ENCODE peak calls at places on chromosomes 4 and X, in nine cellular contexts. Q, P, S, K, B, M, I, Z and V are unnamed samples.

GRCh38 chr4:100977746-100978397 is 369.5 kb downstream of the PPP3CA start:
- DNase-seq in Q (no peak), P (no peak), S (no peak), K (no peak), B (no peak), M (no peak), I (peak), Z (peak), V (no peak)

GRCh38 chr4:184653650-184654049 is 4.1 kb downstream of the PRIMPOL start:
- DNase-seq in Q (no peak), P (no peak), S (no peak), K (no peak), B (no peak), M (no peak), I (peak), Z (peak), V (no peak)

GRCh38 chrX:98357146-98357545 is 1473.4 kb downstream of the RPA4 start:
- DNase-seq in Q (no peak), P (no peak), S (no peak), K (no peak), B (no peak), M (no peak), I (no peak), Z (no peak), V (no peak)

GRCh38 chr4:74291468-74291867 is 16.8 kb upstream of the EPGN start:
- DNase-seq in Q (no peak), P (no peak), S (no peak), K (no peak), B (no peak), M (no peak), I (no peak), Z (no peak), V (no peak)

GRCh38 chr4:5524900-5525299 is 183.5 kb downstream of the EVC2 start:
- DNase-seq in Q (no peak), P (no peak), S (peak), K (no peak), B (no peak), M (no peak), I (peak), Z (peak), V (no peak)

GRCh38 chrX:72566448-72566847 is 6.2 kb downstream of the HDAC8 start:
- DNase-seq in Q (no peak), P (no peak), S (no peak), K (no peak), B (no peak), M (no peak), I (no peak), Z (no peak), V (no peak)

GRCh38 chrX:41863343-41864203 is 59.8 kb downstream of the CASK start:
- DNase-seq in Q (no peak), P (no peak), S (no peak), K (no peak), B (no peak), M (no peak), I (no peak), Z (no peak), V (no peak)

GRCh38 chr4:2054217-2054616 is 4.9 kb upstream of the NAT8L start:
- DNase-seq in Q (no peak), P (no peak), S (no peak), K (no peak), B (no peak), M (no peak), I (no peak), Z (no peak), V (no peak)

GRCh38 chrX:54785901-54786300 is 12.2 kb downstream of the ITIH6 start:
- DNase-seq in Q (no peak), P (peak), S (no peak), K (no peak), B (no peak), M (no peak), I (peak), Z (no peak), V (no peak)